ENCODE peak calls at places on chromosome 2, in eight cellular contexts. One of them, this sample, is unnamed.

GRCh38 chr2:47201224-47201623 is 46.1 kb upstream of the STPG4 start:
- DNase-seq in sigmoid colon: no peak
- DNase-seq in IMR-90: peak; percentile 49
- DNase-seq in SK-N-SH: no peak
- DNase-seq in CD8-positive, alpha-beta T cell: no peak
- DNase-seq in upper lobe of right lung: no peak
- DNase-seq in uterus: no peak
- DNase-seq in neural progenitor cell: no peak
- DNase-seq in this sample: no peak

GRCh38 chr2:12304494-12305228 is 412.1 kb upstream of the TRIB2 start:
- DNase-seq in sigmoid colon: no peak
- DNase-seq in IMR-90: peak; percentile 34
- DNase-seq in SK-N-SH: peak; percentile 14
- DNase-seq in CD8-positive, alpha-beta T cell: no peak
- DNase-seq in upper lobe of right lung: no peak
- DNase-seq in uterus: no peak
- DNase-seq in neural progenitor cell: no peak
- DNase-seq in this sample: no peak

GRCh38 chr2:9170458-9171130 is 36.0 kb upstream of the ASAP2 start:
- DNase-seq in sigmoid colon: no peak
- DNase-seq in IMR-90: no peak
- DNase-seq in SK-N-SH: no peak
- DNase-seq in CD8-positive, alpha-beta T cell: no peak
- DNase-seq in upper lobe of right lung: no peak
- DNase-seq in uterus: no peak
- DNase-seq in neural progenitor cell: no peak
- DNase-seq in this sample: no peak

GRCh38 chr2:157786663-157787363 is 89.3 kb downstream of the ACVR1 start:
- DNase-seq in sigmoid colon: no peak
- DNase-seq in IMR-90: no peak
- DNase-seq in SK-N-SH: no peak
- DNase-seq in CD8-positive, alpha-beta T cell: no peak
- DNase-seq in upper lobe of right lung: no peak
- DNase-seq in uterus: no peak
- DNase-seq in neural progenitor cell: no peak
- DNase-seq in this sample: no peak

GRCh38 chr2:73837847-73838585 is 9.3 kb downstream of the STAMBP start:
- DNase-seq in sigmoid colon: no peak
- DNase-seq in IMR-90: no peak
- DNase-seq in SK-N-SH: no peak
- DNase-seq in CD8-positive, alpha-beta T cell: no peak
- DNase-seq in upper lobe of right lung: no peak
- DNase-seq in uterus: no peak
- DNase-seq in neural progenitor cell: no peak
- DNase-seq in this sample: no peak

GRCh38 chr2:166057363-166058169 is 70.3 kb downstream of the SCN1A start:
- DNase-seq in sigmoid colon: no peak
- DNase-seq in IMR-90: peak; percentile 45
- DNase-seq in SK-N-SH: no peak
- DNase-seq in CD8-positive, alpha-beta T cell: no peak
- DNase-seq in upper lobe of right lung: no peak
- DNase-seq in uterus: no peak
- DNase-seq in neural progenitor cell: peak; percentile 26
- DNase-seq in this sample: no peak

GRCh38 chr2:236158969-236159777 is 9.0 kb downstream of the GBX2 start:
- DNase-seq in sigmoid colon: peak; percentile 33
- DNase-seq in IMR-90: no peak
- DNase-seq in SK-N-SH: no peak
- DNase-seq in CD8-positive, alpha-beta T cell: peak; percentile 29
- DNase-seq in upper lobe of right lung: peak; percentile 53
- DNase-seq in uterus: no peak
- DNase-seq in neural progenitor cell: peak; percentile 91
- DNase-seq in this sample: no peak

GRCh38 chr2:23784971-23785370 is 142.0 kb downstream of the ATAD2B start:
- DNase-seq in sigmoid colon: no peak
- DNase-seq in IMR-90: no peak
- DNase-seq in SK-N-SH: no peak
- DNase-seq in CD8-positive, alpha-beta T cell: no peak
- DNase-seq in upper lobe of right lung: no peak
- DNase-seq in uterus: no peak
- DNase-seq in neural progenitor cell: no peak
- DNase-seq in this sample: no peak

GRCh38 chr2:140376686-140377085 is 1596.5 kb upstream of the NXPH2 start:
- DNase-seq in sigmoid colon: no peak
- DNase-seq in IMR-90: no peak
- DNase-seq in SK-N-SH: no peak
- DNase-seq in CD8-positive, alpha-beta T cell: no peak
- DNase-seq in upper lobe of right lung: no peak
- DNase-seq in uterus: no peak
- DNase-seq in neural progenitor cell: no peak
- DNase-seq in this sample: no peak

GRCh38 chr2:8458461-8459459 is 223.1 kb upstream of the ID2 start:
- DNase-seq in sigmoid colon: peak; percentile 35
- DNase-seq in IMR-90: no peak
- DNase-seq in SK-N-SH: no peak
- DNase-seq in CD8-positive, alpha-beta T cell: no peak
- DNase-seq in upper lobe of right lung: no peak
- DNase-seq in uterus: no peak
- DNase-seq in neural progenitor cell: no peak
- DNase-seq in this sample: no peak

GRCh38 chr2:188181035-188181434 is 110.6 kb upstream of the GULP1 start:
- DNase-seq in sigmoid colon: no peak
- DNase-seq in IMR-90: peak; percentile 4
- DNase-seq in SK-N-SH: no peak
- DNase-seq in CD8-positive, alpha-beta T cell: no peak
- DNase-seq in upper lobe of right lung: no peak
- DNase-seq in uterus: no peak
- DNase-seq in neural progenitor cell: no peak
- DNase-seq in this sample: no peak

GRCh38 chr2:240918258-240919091 is 12.3 kb downstream of the CROCC2 start:
- DNase-seq in sigmoid colon: peak; percentile 51
- DNase-seq in IMR-90: no peak
- DNase-seq in SK-N-SH: peak; percentile 18
- DNase-seq in CD8-positive, alpha-beta T cell: no peak
- DNase-seq in upper lobe of right lung: peak; percentile 49
- DNase-seq in uterus: peak; percentile 14
- DNase-seq in neural progenitor cell: no peak
- DNase-seq in this sample: no peak

GRCh38 chr2:119758881-119759450 is 756 bp upstream of the PTPN4 start:
- DNase-seq in sigmoid colon: no peak
- DNase-seq in IMR-90: no peak
- DNase-seq in SK-N-SH: no peak
- DNase-seq in CD8-positive, alpha-beta T cell: no peak
- DNase-seq in upper lobe of right lung: no peak
- DNase-seq in uterus: no peak
- DNase-seq in neural progenitor cell: peak; percentile 16
- DNase-seq in this sample: no peak

GRCh38 chr2:96903809-96904208 is 33.9 kb upstream of the SEMA4C start:
- DNase-seq in sigmoid colon: no peak
- DNase-seq in IMR-90: no peak
- DNase-seq in SK-N-SH: no peak
- DNase-seq in CD8-positive, alpha-beta T cell: no peak
- DNase-seq in upper lobe of right lung: no peak
- DNase-seq in uterus: no peak
- DNase-seq in neural progenitor cell: no peak
- DNase-seq in this sample: no peak

GRCh38 chr2:150532883-150533282 is 45.4 kb upstream of the RND3 start:
- DNase-seq in sigmoid colon: no peak
- DNase-seq in IMR-90: peak; percentile 82
- DNase-seq in SK-N-SH: no peak
- DNase-seq in CD8-positive, alpha-beta T cell: no peak
- DNase-seq in upper lobe of right lung: no peak
- DNase-seq in uterus: no peak
- DNase-seq in neural progenitor cell: no peak
- DNase-seq in this sample: no peak

GRCh38 chr2:101463885-101464653 is 10.8 kb downstream of the RFX8 start:
- DNase-seq in sigmoid colon: no peak
- DNase-seq in IMR-90: peak; percentile 92
- DNase-seq in SK-N-SH: no peak
- DNase-seq in CD8-positive, alpha-beta T cell: no peak
- DNase-seq in upper lobe of right lung: no peak
- DNase-seq in uterus: no peak
- DNase-seq in neural progenitor cell: no peak
- DNase-seq in this sample: no peak

GRCh38 chr2:236667526-236667925 is 97.9 kb downstream of the ACKR3 start:
- DNase-seq in sigmoid colon: no peak
- DNase-seq in IMR-90: no peak
- DNase-seq in SK-N-SH: no peak
- DNase-seq in CD8-positive, alpha-beta T cell: no peak
- DNase-seq in upper lobe of right lung: no peak
- DNase-seq in uterus: no peak
- DNase-seq in neural progenitor cell: no peak
- DNase-seq in this sample: no peak

GRCh38 chr2:98691307-98691706 is 39.6 kb downstream of the MGAT4A start:
- DNase-seq in sigmoid colon: no peak
- DNase-seq in IMR-90: no peak
- DNase-seq in SK-N-SH: no peak
- DNase-seq in CD8-positive, alpha-beta T cell: no peak
- DNase-seq in upper lobe of right lung: no peak
- DNase-seq in uterus: no peak
- DNase-seq in neural progenitor cell: no peak
- DNase-seq in this sample: no peak
- H3K27ac ChIP-seq in sigmoid colon: no peak overlapping the region
- H3K27ac ChIP-seq in IMR-90: no peak overlapping the region
- H3K27ac ChIP-seq in SK-N-SH: no peak overlapping the region
- H3K27ac ChIP-seq in CD8-positive, alpha-beta T cell: peak overlapping the region; percentile 10
- H3K27ac ChIP-seq in upper lobe of right lung: no peak overlapping the region
- H3K27ac ChIP-seq in uterus: no peak overlapping the region
- H3K27ac ChIP-seq in neural progenitor cell: no peak overlapping the region
- H3K27ac ChIP-seq in this sample: no peak overlapping the region

DNA sequence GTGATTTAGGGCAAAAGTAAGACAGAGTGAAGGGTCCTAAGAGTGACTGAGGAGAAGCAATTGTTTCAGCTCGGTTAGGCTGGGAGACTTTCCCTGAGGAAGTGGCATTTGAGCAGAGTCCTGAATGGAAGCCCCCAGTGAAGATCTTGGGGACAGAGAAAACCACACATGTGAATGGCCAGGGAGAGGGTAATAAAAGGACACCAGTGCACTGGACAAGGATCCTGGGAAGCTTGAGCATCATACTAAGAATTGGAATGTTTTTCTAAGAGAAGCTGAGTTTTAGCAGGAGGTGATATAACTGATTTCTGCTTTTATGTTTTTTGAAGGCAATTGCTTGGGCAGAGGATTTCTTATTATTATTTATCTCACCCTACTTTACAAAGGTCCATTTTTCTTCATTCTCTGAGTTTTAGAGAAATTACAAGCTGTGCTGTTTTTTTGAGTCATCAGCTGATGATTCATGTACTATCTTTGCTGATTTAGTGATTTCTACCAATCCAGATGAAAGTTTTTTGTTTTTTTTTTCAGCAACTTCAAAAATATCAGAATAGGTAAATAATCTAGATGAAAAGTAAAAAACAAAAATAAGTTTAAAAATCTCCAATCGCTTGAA is 43.5 kb downstream of the MFSD6 start:
- DNase-seq in sigmoid colon: no peak
- DNase-seq in IMR-90: peak; percentile 53
- DNase-seq in SK-N-SH: no peak
- DNase-seq in CD8-positive, alpha-beta T cell: no peak
- DNase-seq in upper lobe of right lung: no peak
- DNase-seq in uterus: no peak
- DNase-seq in neural progenitor cell: no peak
- DNase-seq in this sample: no peak
- H3K27ac ChIP-seq in sigmoid colon: no peak overlapping the region
- H3K27ac ChIP-seq in IMR-90: no peak overlapping the region
- H3K27ac ChIP-seq in SK-N-SH: peak overlapping the region; percentile 73
- H3K27ac ChIP-seq in CD8-positive, alpha-beta T cell: no peak overlapping the region
- H3K27ac ChIP-seq in upper lobe of right lung: no peak overlapping the region
- H3K27ac ChIP-seq in uterus: no peak overlapping the region
- H3K27ac ChIP-seq in neural progenitor cell: no peak overlapping the region
- H3K27ac ChIP-seq in this sample: peak overlapping the region; percentile 6

GRCh38 chr2:37307500-37307899 is 17.1 kb downstream of the PRKD3 start:
- DNase-seq in sigmoid colon: no peak
- DNase-seq in IMR-90: no peak
- DNase-seq in SK-N-SH: no peak
- DNase-seq in CD8-positive, alpha-beta T cell: no peak
- DNase-seq in upper lobe of right lung: no peak
- DNase-seq in uterus: no peak
- DNase-seq in neural progenitor cell: no peak
- DNase-seq in this sample: no peak
- H3K27ac ChIP-seq in sigmoid colon: no peak overlapping the region
- H3K27ac ChIP-seq in IMR-90: no peak overlapping the region
- H3K27ac ChIP-seq in SK-N-SH: no peak overlapping the region
- H3K27ac ChIP-seq in CD8-positive, alpha-beta T cell: no peak overlapping the region
- H3K27ac ChIP-seq in upper lobe of right lung: no peak overlapping the region
- H3K27ac ChIP-seq in uterus: no peak overlapping the region
- H3K27ac ChIP-seq in neural progenitor cell: no peak overlapping the region
- H3K27ac ChIP-seq in this sample: no peak overlapping the region

GRCh38 chr2:45698538-45698937 is 47.1 kb downstream of the PRKCE start:
- DNase-seq in sigmoid colon: no peak
- DNase-seq in IMR-90: no peak
- DNase-seq in SK-N-SH: peak; percentile 69
- DNase-seq in CD8-positive, alpha-beta T cell: no peak
- DNase-seq in upper lobe of right lung: no peak
- DNase-seq in uterus: no peak
- DNase-seq in neural progenitor cell: no peak
- DNase-seq in this sample: no peak
- H3K27ac ChIP-seq in sigmoid colon: no peak overlapping the region
- H3K27ac ChIP-seq in IMR-90: no peak overlapping the region
- H3K27ac ChIP-seq in SK-N-SH: peak overlapping the region; percentile 69
- H3K27ac ChIP-seq in CD8-positive, alpha-beta T cell: no peak overlapping the region
- H3K27ac ChIP-seq in upper lobe of right lung: no peak overlapping the region
- H3K27ac ChIP-seq in uterus: no peak overlapping the region
- H3K27ac ChIP-seq in neural progenitor cell: no peak overlapping the region
- H3K27ac ChIP-seq in this sample: no peak overlapping the region

This sample was measured in substantia nigra.